ENCODE peak calls at places on chromosome 16, in nine cellular contexts. Z is tibial nerve; S is sigmoid colon; K is stomach; A is CD4-positive, alpha-beta T cell; X is uterus; N is left ventricle myocardium inferior; F is neural progenitor cell; B is ovary. Y is an unnamed sample. For H3K9me3, the result is how much of the 10 kb centered on the place peaks cover.

GRCh38 chr16:88539261-88539651 is 30.9 kb upstream of the ZC3H18 start:
- DNase-seq in F (no peak), N (no peak), B (no peak), A (no peak), K (no peak), X (no peak), Z (no peak), S (no peak), Y (no peak)

GRCh38 chr16:12287796-12288536 is 311.4 kb downstream of the SNX29 start:
- DNase-seq in F (no peak), A (no peak), X (no peak), K (no peak), Z (no peak), B (no peak), S (no peak), N (no peak), Y (no peak)

GRCh38 chr16:89484923-89485679 is 5.3 kb downstream of the ANKRD11 start:
- DNase-seq in K (no peak), A (no peak), N (no peak), F (no peak), B (no peak), S (no peak), X (no peak), Z (no peak), Y (no peak)

GRCh38 chr16:73054131-73054496 is 6.2 kb upstream of the ZFHX3 start:
- DNase-seq in Z (no peak), K (no peak), A (no peak), B (no peak), F (no peak), S (peak), X (no peak), N (no peak), Y (no peak)

GRCh38 chr16:27461483-27462171 is 59.7 kb downstream of the IL21R start:
- DNase-seq in X (no peak), Z (no peak), N (no peak), F (no peak), B (no peak), S (no peak), K (no peak), A (no peak), Y (peak)

GRCh38 chr16:84833542-84834402 is 14.0 kb downstream of the CRISPLD2 start:
- DNase-seq in A (no peak), K (no peak), S (peak), B (peak), Z (no peak), N (no peak), X (peak), F (no peak), Y (no peak)

GRCh38 chr16:11361751-11362742 is 16.8 kb downstream of the RMI2 start:
- DNase-seq in K (no peak), N (no peak), S (no peak), F (no peak), X (no peak), A (no peak), B (no peak), Z (no peak), Y (no peak)

GRCh38 chr16:10931977-10932632 is 10.2 kb downstream of the DEXI start:
- DNase-seq in F (no peak), Z (no peak), N (no peak), A (no peak), B (no peak), K (no peak), S (no peak), X (no peak), Y (no peak)

GRCh38 chr16:56277040-56277439 is 85.8 kb downstream of the GNAO1 start:
- DNase-seq in X (no peak), Z (no peak), B (no peak), N (no peak), K (no peak), A (no peak), F (peak), S (no peak), Y (no peak)

GRCh38 chr16:6018848-6019489 is 921.4 kb upstream of the EEF2KMT start:
- DNase-seq in A (no peak), F (peak), N (no peak), B (no peak), K (no peak), S (no peak), X (no peak), Z (no peak), Y (no peak)

GRCh38 chr16:30430428-30430970 is 669 bp upstream of the DCTPP1 start:
- DNase-seq in F (no peak), A (no peak), X (no peak), Z (no peak), N (peak), K (no peak), S (no peak), B (peak), Y (no peak)

GRCh38 chr16:56246051-56246817 is 54.9 kb downstream of the GNAO1 start:
- DNase-seq in F (peak), X (no peak), A (no peak), S (peak), K (no peak), Z (peak), B (no peak), N (no peak), Y (no peak)

GRCh38 chr16:1642148-1642547 is 30.0 kb downstream of the CRAMP1 start:
- DNase-seq in F (no peak), X (no peak), S (no peak), K (no peak), N (peak), A (no peak), B (no peak), Z (no peak), Y (peak)

GRCh38 chr16:1613240-1613639 is 1.1 kb downstream of the CRAMP1 start:
- DNase-seq in N (no peak), X (no peak), A (no peak), B (no peak), K (no peak), S (no peak), F (peak), Z (no peak), Y (no peak)

GRCh38 chr16:59909262-59909661 is 1175.1 kb upstream of the GOT2 start:
- DNase-seq in X (no peak), N (no peak), B (no peak), K (no peak), F (no peak), S (no peak), A (no peak), Z (no peak), Y (no peak)

DNA sequence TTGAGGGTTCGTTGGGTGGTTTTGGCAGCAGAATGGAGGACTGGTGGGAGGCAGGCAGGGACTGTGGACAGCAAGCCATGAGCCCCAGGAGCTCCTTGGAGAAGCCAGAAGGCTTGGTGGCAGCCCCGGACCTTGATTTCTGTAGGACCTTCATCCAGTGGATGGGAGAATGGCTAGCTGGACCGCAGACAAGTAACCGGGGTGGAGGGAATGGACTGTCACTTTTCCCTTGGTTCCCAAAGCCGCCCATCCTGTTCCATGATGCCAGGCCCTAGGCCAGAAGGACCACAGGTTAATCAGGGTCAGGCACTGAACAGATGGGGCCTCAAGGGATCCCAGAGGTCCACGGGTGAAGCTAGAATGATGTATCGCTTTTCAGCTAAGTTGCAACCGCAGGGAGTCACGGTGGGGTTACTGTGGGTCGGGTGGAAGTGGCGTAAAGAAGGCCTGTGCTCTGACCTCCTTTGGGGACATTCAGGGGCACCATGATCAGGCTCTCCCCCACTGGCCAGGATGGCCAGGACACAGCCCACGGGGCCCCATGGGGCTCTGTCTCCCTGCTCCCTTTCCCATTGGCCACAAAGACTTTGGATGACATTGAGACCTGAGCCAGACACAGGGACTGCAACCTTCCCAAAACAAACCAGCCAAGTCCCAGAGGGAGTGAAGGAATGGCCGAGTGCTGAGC is 66.9 kb upstream of the MRTFB start:
- DNase-seq in N (peak), B (no peak), Z (no peak), S (no peak), F (no peak), K (no peak), X (peak), A (no peak), Y (no peak)
- TF ChIP-seq CTCF in N (no peak), B (no peak), Z (no peak), S (no peak), F (no peak), K (no peak), X (no peak), A (no peak), Y (no peak)

DNA sequence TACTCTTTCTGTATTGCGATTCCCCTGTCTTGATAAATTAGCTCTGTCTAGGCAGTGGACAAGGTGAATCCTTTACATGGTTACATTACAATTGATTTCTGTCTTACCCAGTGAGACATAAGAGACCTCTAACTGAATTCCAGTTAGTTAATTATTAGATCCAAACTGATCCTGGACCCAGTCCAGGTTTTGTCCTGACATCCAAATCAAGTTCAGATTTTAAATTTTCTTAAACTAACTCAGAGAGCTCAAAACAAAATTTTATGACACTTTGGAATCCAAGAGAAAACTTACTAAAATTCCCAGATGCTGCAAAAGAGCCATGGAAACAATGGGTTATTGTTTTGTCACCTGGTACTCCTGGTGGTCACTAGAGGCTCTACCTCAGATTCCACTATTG is 2166.6 kb downstream of the TP53TG3F start:
- DNase-seq in Z (no peak), N (no peak), B (no peak), S (no peak), A (no peak), F (no peak), K (no peak), X (no peak), Y (no peak)
- H3K9me3 ChIP-seq in Z (under half), N (under half), B (under half), S (under half), A (under half), F (under half), K (half or more), X (under half), Y (under half)

GRCh38 chr16:83390759-83391158 is 417.0 kb upstream of the HSBP1 start:
- DNase-seq in A (no peak), X (no peak), F (peak), K (no peak), Z (no peak), B (no peak), S (no peak), N (no peak), Y (no peak)

GRCh38 chr16:83392743-83393142 is 415.0 kb upstream of the HSBP1 start:
- DNase-seq in B (no peak), S (no peak), F (no peak), Z (no peak), A (no peak), N (no peak), K (no peak), X (no peak), Y (no peak)

GRCh38 chr16:83397601-83398000 is 410.2 kb upstream of the HSBP1 start:
- DNase-seq in K (no peak), F (no peak), N (no peak), S (no peak), A (no peak), X (no peak), Z (no peak), B (no peak), Y (no peak)

GRCh38 chr16:83389751-83390150 is 418.0 kb upstream of the HSBP1 start:
- DNase-seq in X (no peak), Z (no peak), B (no peak), N (no peak), F (no peak), S (no peak), K (no peak), A (no peak), Y (no peak)

GRCh38 chr16:83393196-83393981 is 414.4 kb upstream of the HSBP1 start:
- DNase-seq in A (no peak), Z (no peak), B (no peak), N (no peak), X (no peak), S (no peak), F (peak), K (no peak), Y (no peak)
- TF ChIP-seq CTCF in A (no peak), Z (no peak), B (no peak), N (no peak), X (no peak), S (no peak), F (peak), K (no peak), Y (no peak)

GRCh38 chr16:75256059-75256870 is 4.8 kb upstream of the BCAR1 start:
- DNase-seq in S (peak), F (no peak), A (no peak), N (no peak), K (peak), B (peak), Z (no peak), X (peak), Y (no peak)
- H3K9me3 ChIP-seq in S (under half), F (under half), A (under half), N (under half), K (under half), B (under half), Z (under half), X (under half), Y (under half)

GRCh38 chr16:19601083-19601976 is 45.8 kb downstream of the VPS35L start:
- DNase-seq in N (no peak), A (peak), X (peak), F (peak), K (no peak), Z (peak), S (no peak), B (peak), Y (no peak)
- TF ChIP-seq CTCF in N (peak), A (peak), X (peak), F (peak), K (peak), Z (peak), S (no peak), B (peak), Y (peak)

GRCh38 chr16:79395631-79396030 is 204.9 kb downstream of the MAF start:
- DNase-seq in K (no peak), S (no peak), Z (no peak), X (no peak), F (no peak), B (no peak), A (no peak), N (no peak), Y (no peak)
- H3K9me3 ChIP-seq in K (under half), S (under half), Z (under half), X (under half), F (under half), B (under half), A (under half), N (under half), Y (under half)

DNA sequence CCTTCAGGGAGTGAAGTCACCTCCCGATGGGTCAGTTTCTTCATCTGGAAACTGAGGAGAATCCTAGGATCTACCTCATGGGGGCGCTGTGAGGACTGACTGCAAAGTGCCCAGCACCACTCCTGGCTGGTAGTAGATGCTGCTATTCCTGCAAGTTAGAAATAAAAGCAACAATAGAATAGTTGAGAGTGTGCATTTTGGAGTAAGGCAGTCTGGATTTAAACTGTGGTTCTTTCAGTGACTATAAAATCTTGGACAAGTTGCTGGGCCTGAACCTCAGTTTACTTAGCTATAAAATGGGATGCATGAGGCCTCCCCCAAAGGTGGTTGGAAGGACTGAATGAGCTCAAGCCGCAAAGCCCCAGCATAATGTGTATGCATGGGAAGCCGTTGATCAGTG is 70.6 kb downstream of the CYB5B start:
- DNase-seq in Z (no peak), F (peak), K (no peak), S (no peak), B (no peak), X (no peak), N (no peak), A (no peak), Y (no peak)
- TF ChIP-seq CTCF in Z (no peak), F (peak), K (no peak), S (no peak), B (no peak), X (no peak), N (peak), A (no peak), Y (no peak)

GRCh38 chr16:31727553-31727952 is 146.1 kb upstream of the ZNF267 start:
- DNase-seq in K (no peak), F (no peak), A (no peak), S (no peak), X (no peak), B (no peak), N (no peak), Z (no peak), Y (no peak)
- H3K9me3 ChIP-seq in K (half or more), F (under half), A (under half), S (under half), X (under half), B (under half), N (under half), Z (half or more), Y (under half)

DNA sequence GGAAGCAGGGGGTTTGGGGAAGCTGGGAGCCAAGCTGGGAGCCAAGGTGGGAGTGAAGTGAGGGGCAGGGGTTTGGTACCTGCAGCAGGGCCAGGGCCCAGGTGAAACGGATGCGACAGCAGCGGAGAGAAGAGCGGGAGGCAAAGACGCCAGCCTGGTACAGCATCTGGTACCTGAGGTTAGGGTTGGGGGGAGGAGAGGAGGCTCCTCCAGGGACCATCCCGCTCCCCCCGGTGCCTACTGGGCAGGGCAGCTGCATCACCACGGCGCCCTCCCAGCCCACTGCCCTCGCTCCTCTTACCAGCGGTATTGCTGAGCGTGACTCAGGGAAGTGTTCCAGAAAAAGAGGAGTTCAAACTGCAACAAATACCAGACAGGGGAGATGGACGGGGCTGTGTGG is 9.8 kb downstream of the CLN3 start:
- DNase-seq in B (no peak), F (no peak), A (no peak), X (no peak), S (no peak), K (no peak), N (no peak), Z (no peak), Y (no peak)
- TF ChIP-seq CTCF in B (no peak), F (no peak), A (no peak), X (no peak), S (no peak), K (no peak), N (no peak), Z (no peak), Y (no peak)

Y was measured in gastrocnemius medialis.